ENCODE peak calls at places on chromosomes 7 and 10, in eight cellular contexts. U, C, M, A, B, R, H and T are unnamed samples. For H3K9me3, the result is how much of the 10 kb centered on the place peaks cover.

GRCh38 chr7:134997214-134997885 is 11.0 kb downstream of the AGBL3 start:
- DNase-seq in U (no peak), C (no peak), M (no peak), A (no peak), B (no peak), R (peak), H (no peak), T (no peak)

GRCh38 chr7:140484951-140485350 is 5.6 kb upstream of the MKRN1 start:
- DNase-seq in U (no peak), C (no peak), M (no peak), A (no peak), B (no peak), R (no peak), H (no peak), T (no peak)

GRCh38 chr10:7408494-7409044 is 2.3 kb downstream of the SFMBT2 start:
- DNase-seq in U (peak), C (peak), M (peak), A (peak), B (no peak), R (peak), H (peak), T (no peak)

GRCh38 chr7:158124671-158125079 is 462.9 kb downstream of the PTPRN2 start:
- DNase-seq in U (no peak), C (no peak), M (no peak), A (no peak), B (no peak), R (no peak), H (no peak), T (no peak)

GRCh38 chr7:90474284-90475210 is 5.1 kb downstream of the PTTG1IP2 start:
- DNase-seq in U (peak), C (no peak), M (no peak), A (peak), B (no peak), R (no peak), H (peak), T (peak)

GRCh38 chr10:103546401-103546800 is 52.9 kb downstream of the NEURL1 start:
- DNase-seq in U (no peak), C (peak), M (no peak), A (no peak), B (no peak), R (no peak), H (no peak), T (no peak)

GRCh38 chr10:76113952-76114351 is 682.5 kb downstream of the LRMDA start:
- DNase-seq in U (no peak), C (no peak), M (no peak), A (no peak), B (peak), R (no peak), H (no peak), T (peak)

GRCh38 chr7:100380180-100380579 is 6.9 kb downstream of the PILRA start:
- DNase-seq in U (no peak), C (no peak), M (no peak), A (no peak), B (no peak), R (no peak), H (no peak), T (no peak)

GRCh38 chr7:34143397-34143796 is 238.1 kb downstream of the BMPER start:
- DNase-seq in U (peak), C (no peak), M (no peak), A (no peak), B (no peak), R (no peak), H (peak), T (no peak)

GRCh38 chr7:116738378-116738777 is 66.4 kb downstream of the MET start:
- DNase-seq in U (no peak), C (no peak), M (no peak), A (peak), B (no peak), R (no peak), H (no peak), T (no peak)

GRCh38 chr7:80940539-80941205 is 21.8 kb upstream of the SEMA3C start:
- DNase-seq in U (peak), C (no peak), M (no peak), A (no peak), B (no peak), R (no peak), H (peak), T (peak)

GRCh38 chr10:25363638-25364037 is 188.8 kb downstream of the GPR158 start:
- DNase-seq in U (no peak), C (no peak), M (no peak), A (no peak), B (no peak), R (no peak), H (no peak), T (no peak)

GRCh38 chr7:155848691-155849690 is 36.7 kb upstream of the SHH start:
- DNase-seq in U (no peak), C (no peak), M (no peak), A (no peak), B (no peak), R (no peak), H (no peak), T (no peak)

GRCh38 chr7:134512271-134512670 is 15.1 kb upstream of the AKR1B10 start:
- DNase-seq in U (no peak), C (no peak), M (no peak), A (no peak), B (no peak), R (no peak), H (no peak), T (no peak)

GRCh38 chr10:615583-616152 is 73.8 kb downstream of the DIP2C start:
- DNase-seq in U (peak), C (no peak), M (no peak), A (no peak), B (no peak), R (no peak), H (peak), T (no peak)

GRCh38 chr10:86583983-86584382 is 62.4 kb upstream of the WAPL start:
- DNase-seq in U (no peak), C (peak), M (peak), A (no peak), B (no peak), R (no peak), H (no peak), T (no peak)

GRCh38 chr10:74824184-74825032 is 2.0 kb upstream of the KAT6B start:
- DNase-seq in U (peak), C (peak), M (peak), A (no peak), B (no peak), R (peak), H (no peak), T (no peak)

GRCh38 chr7:134823400-134823799 is 44.0 kb downstream of the CALD1 start:
- DNase-seq in U (peak), C (no peak), M (no peak), A (no peak), B (no peak), R (no peak), H (peak), T (no peak)

GRCh38 chr10:70652761-70653657 is 19.3 kb upstream of the ADAMTS14 start:
- DNase-seq in U (peak), C (peak), M (no peak), A (no peak), B (no peak), R (peak), H (peak), T (no peak)

GRCh38 chr7:73907554-73908122 is 46.7 kb downstream of the TMEM270 start:
- DNase-seq in U (no peak), C (no peak), M (no peak), A (no peak), B (no peak), R (no peak), H (no peak), T (no peak)

GRCh38 chr7:157809863-157810851 is 473.4 kb downstream of the DNAJB6 start:
- DNase-seq in U (no peak), C (no peak), M (no peak), A (no peak), B (no peak), R (no peak), H (no peak), T (no peak)

GRCh38 chr7:82700739-82701138 is 257.2 kb upstream of the CACNA2D1 start:
- DNase-seq in U (no peak), C (no peak), M (no peak), A (no peak), B (no peak), R (peak), H (no peak), T (no peak)

GRCh38 chr10:24926549-24926948 is 25.9 kb downstream of the PRTFDC1 start:
- DNase-seq in U (no peak), C (no peak), M (no peak), A (no peak), B (no peak), R (no peak), H (no peak), T (no peak)

GRCh38 chr10:122341141-122341810 is 33.2 kb upstream of the PLEKHA1 start:
- DNase-seq in U (no peak), C (no peak), M (no peak), A (no peak), B (no peak), R (no peak), H (no peak), T (no peak)

GRCh38 chr10:23155166-23155565 is 36.9 kb upstream of the PTF1A start:
- DNase-seq in U (peak), C (no peak), M (no peak), A (no peak), B (no peak), R (no peak), H (no peak), T (no peak)

GRCh38 chr7:127258111-127258510 is 5.4 kb upstream of the GRM8 start:
- DNase-seq in U (no peak), C (no peak), M (no peak), A (no peak), B (no peak), R (no peak), H (no peak), T (no peak)

GRCh38 chr7:25950488-25951413 is 201.2 kb upstream of the NFE2L3 start:
- DNase-seq in U (peak), C (peak), M (peak), A (peak), B (peak), R (peak), H (peak), T (peak)

GRCh38 chr10:103612462-103613365 is 119.2 kb downstream of the NEURL1 start:
- DNase-seq in U (peak), C (no peak), M (no peak), A (no peak), B (no peak), R (no peak), H (peak), T (no peak)

GRCh38 chr7:68009716-68010115 is 1013.1 kb downstream of the TYW1 start:
- DNase-seq in U (no peak), C (no peak), M (no peak), A (no peak), B (no peak), R (no peak), H (no peak), T (peak)

GRCh38 chr7:144069511-144069910 is at the start of gene OR2A25:
- DNase-seq in U (no peak), C (no peak), M (no peak), A (no peak), B (no peak), R (no peak), H (no peak), T (no peak)

GRCh38 chr7:144069953-144070352 is 342 bp downstream of the OR2A25 start:
- DNase-seq in U (no peak), C (no peak), M (no peak), A (no peak), B (no peak), R (no peak), H (no peak), T (no peak)

DNA sequence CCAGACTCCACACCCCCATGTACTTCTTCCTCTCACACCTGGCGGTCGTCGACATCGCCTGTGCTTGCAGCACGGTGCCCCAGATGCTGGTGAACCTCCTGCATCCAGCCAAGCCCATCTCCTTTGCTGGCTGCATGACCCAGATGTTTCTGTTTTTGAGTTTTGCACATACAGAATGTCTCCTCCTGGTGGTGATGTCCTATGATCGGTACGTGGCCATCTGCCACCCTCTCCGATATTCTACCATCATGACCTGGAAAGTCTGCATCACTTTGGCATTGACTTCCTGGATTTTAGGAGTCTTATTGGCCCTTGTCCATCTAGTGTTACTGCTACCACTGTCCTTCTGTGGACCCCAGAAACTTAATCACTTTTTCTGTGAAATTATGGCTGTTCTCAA is 4.8 kb downstream of the OR2A25 start:
- DNase-seq in U (no peak), C (no peak), M (no peak), A (no peak), B (no peak), R (no peak), H (no peak), T (no peak)
- H2AFZ ChIP-seq in U (no peak), C (no peak), M (no peak), A (no peak), B (no peak), R (no peak), H (no peak), T (no peak)

DNA sequence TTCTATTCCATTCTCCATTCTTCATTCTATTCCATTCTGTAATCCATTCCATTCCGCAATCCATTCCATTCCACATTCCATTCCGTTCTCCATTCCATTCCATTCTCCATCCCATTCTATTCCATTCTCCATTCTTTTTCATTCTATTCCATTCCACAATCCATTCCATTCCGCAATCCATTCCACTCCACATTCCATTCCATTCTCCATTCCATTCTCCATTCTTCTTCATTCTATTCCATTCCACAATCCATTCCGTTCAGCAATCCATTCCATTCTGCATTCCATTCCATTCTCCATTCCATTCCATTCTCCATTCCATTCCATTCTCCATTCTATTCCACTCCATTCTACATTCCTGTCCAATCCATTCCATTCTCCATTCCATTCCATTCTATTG is 85.2 kb downstream of the NSUN6 start:
- DNase-seq in U (no peak), C (no peak), M (no peak), A (no peak), B (no peak), R (no peak), H (no peak), T (no peak)
- H3K9me3 ChIP-seq in U (under half), C (half or more), M (under half), A (under half), B (under half), R (under half), H (under half), T (under half)

GRCh38 chr10:36344816-36345215 is 702.7 kb upstream of the FZD8 start:
- DNase-seq in U (no peak), C (no peak), M (no peak), A (no peak), B (no peak), R (no peak), H (no peak), T (no peak)
- H2AFZ ChIP-seq in U (peak), C (no peak), M (no peak), A (no peak), B (no peak), R (no peak), H (no peak), T (no peak)

GRCh38 chr7:52794621-52795020 is 240.8 kb upstream of the POM121L12 start:
- DNase-seq in U (no peak), C (no peak), M (no peak), A (no peak), B (no peak), R (no peak), H (no peak), T (no peak)
- H3K9me3 ChIP-seq in U (under half), C (under half), M (under half), A (under half), B (under half), R (under half), H (under half), T (under half)

GRCh38 chr10:99329238-99329890 is at the start of gene CNNM1:
- DNase-seq in U (peak), C (peak), M (no peak), A (no peak), B (peak), R (peak), H (no peak), T (no peak)
- H2AFZ ChIP-seq in U (peak), C (no peak), M (no peak), A (peak), B (peak), R (peak), H (peak), T (peak)

DNA sequence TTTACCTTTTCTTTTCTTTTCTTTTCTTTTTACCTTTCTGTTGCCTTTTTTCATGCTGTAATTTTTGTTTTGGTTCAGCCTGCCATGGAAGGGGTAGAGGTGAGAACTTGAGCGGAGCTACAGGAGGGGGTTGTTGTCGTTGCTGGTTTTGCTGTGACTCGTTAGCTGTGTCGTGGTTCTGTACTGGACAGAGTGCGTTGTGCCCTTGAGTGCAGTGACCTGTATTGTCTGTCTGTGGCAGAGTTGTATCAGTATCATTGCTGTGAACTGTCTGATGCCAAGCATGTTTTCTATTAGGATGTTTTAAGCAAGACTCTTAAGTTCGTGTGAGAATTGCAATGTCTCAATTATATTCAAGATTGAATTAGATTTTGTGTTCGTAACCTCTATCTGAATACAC is 67.5 kb downstream of the TRRAP start:
- DNase-seq in U (no peak), C (no peak), M (no peak), A (no peak), B (no peak), R (no peak), H (no peak), T (no peak)
- H3K9me3 ChIP-seq in U (under half), C (under half), M (under half), A (under half), B (under half), R (under half), H (under half), T (under half)

GRCh38 chr7:46291064-46291463 is 370.0 kb upstream of the IGFBP3 start:
- DNase-seq in U (peak), C (no peak), M (no peak), A (no peak), B (no peak), R (peak), H (peak), T (peak)
- H2AFZ ChIP-seq in U (peak), C (no peak), M (no peak), A (no peak), B (peak), R (no peak), H (peak), T (no peak)

DNA sequence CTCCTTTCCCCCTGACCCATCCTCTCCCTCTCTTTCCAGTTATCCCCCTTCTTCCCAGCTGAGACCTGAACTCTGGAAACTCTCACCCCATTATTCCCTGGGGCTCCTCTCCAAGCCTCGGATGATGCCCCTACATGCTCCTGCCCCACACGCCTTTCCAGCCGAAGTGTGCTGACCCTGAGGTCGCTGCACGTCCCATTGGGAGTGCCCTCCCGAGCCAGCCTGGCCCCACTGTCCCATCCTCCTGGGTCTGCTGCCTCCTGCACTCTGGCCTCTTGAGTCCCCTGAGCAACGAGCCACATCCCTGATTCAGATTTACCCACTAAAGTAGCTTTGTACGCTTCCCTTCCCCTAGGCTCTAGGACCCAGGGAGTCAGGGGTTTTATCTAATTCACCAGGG is 87.4 kb downstream of the TCERG1L start:
- DNase-seq in U (no peak), C (no peak), M (no peak), A (no peak), B (no peak), R (no peak), H (no peak), T (no peak)
- H3K9me3 ChIP-seq in U (under half), C (under half), M (under half), A (under half), B (under half), R (under half), H (half or more), T (under half)